ENCODE peak calls at places on chromosomes 5 and 9, in four cellular contexts. V, U, D and I are unnamed samples.

GRCh38 chr5:142671801-142672200 is 14.1 kb downstream of the FGF1 start:
- DNase-seq in D (no peak), U (no peak), V (no peak), I (no peak)

GRCh38 chr9:105881654-105882349 is 187.5 kb downstream of the TMEM38B start:
- DNase-seq in D (peak), U (peak), V (peak), I (peak)

GRCh38 chr5:15966651-15967050 is 212.9 kb downstream of the MARCHF11 start:
- DNase-seq in U (no peak), V (no peak), D (no peak), I (no peak)

GRCh38 chr5:40717281-40717680 is 37.6 kb downstream of the PTGER4 start:
- DNase-seq in U (no peak), D (no peak), V (peak), I (no peak)

GRCh38 chr5:69001605-69002004 is 92.2 kb upstream of the SLC30A5 start:
- DNase-seq in D (no peak), V (no peak), U (no peak), I (no peak)

GRCh38 chr5:36392818-36393217 is 91.1 kb upstream of the RANBP3L start:
- DNase-seq in V (no peak), D (no peak), U (no peak), I (no peak)

GRCh38 chr9:26856413-26857032 is 36.1 kb downstream of the CAAP1 start:
- DNase-seq in D (peak), U (peak), V (peak), I (peak)

GRCh38 chr5:151198861-151199260 is 25.0 kb downstream of the CCDC69 start:
- DNase-seq in V (no peak), D (no peak), U (no peak), I (no peak)

GRCh38 chr5:132365213-132365612 is 4.3 kb upstream of the SLC22A5 start:
- DNase-seq in V (peak), D (peak), U (peak), I (no peak)

GRCh38 chr9:19117039-19117716 is 10.1 kb downstream of the PLIN2 start:
- DNase-seq in D (no peak), V (no peak), U (no peak), I (no peak)

GRCh38 chr5:172506921-172507320 is 52.6 kb upstream of the SH3PXD2B start:
- DNase-seq in D (no peak), V (no peak), U (no peak), I (no peak)

GRCh38 chr5:106314221-106314824 is 1356.4 kb downstream of the EFNA5 start:
- DNase-seq in V (no peak), D (no peak), U (no peak), I (no peak)

GRCh38 chr5:168407222-168407621 is 79.0 kb upstream of the RARS1 start:
- DNase-seq in U (no peak), D (no peak), V (no peak), I (no peak)

GRCh38 chr5:168413062-168413461 is 73.2 kb upstream of the RARS1 start:
- DNase-seq in V (no peak), D (no peak), U (no peak), I (no peak)

GRCh38 chr5:168411871-168412270 is 74.4 kb upstream of the RARS1 start:
- DNase-seq in V (no peak), D (no peak), U (no peak), I (no peak)

GRCh38 chr5:168408561-168409321 is 77.5 kb upstream of the RARS1 start:
- DNase-seq in U (no peak), D (no peak), V (no peak), I (no peak)

DNA sequence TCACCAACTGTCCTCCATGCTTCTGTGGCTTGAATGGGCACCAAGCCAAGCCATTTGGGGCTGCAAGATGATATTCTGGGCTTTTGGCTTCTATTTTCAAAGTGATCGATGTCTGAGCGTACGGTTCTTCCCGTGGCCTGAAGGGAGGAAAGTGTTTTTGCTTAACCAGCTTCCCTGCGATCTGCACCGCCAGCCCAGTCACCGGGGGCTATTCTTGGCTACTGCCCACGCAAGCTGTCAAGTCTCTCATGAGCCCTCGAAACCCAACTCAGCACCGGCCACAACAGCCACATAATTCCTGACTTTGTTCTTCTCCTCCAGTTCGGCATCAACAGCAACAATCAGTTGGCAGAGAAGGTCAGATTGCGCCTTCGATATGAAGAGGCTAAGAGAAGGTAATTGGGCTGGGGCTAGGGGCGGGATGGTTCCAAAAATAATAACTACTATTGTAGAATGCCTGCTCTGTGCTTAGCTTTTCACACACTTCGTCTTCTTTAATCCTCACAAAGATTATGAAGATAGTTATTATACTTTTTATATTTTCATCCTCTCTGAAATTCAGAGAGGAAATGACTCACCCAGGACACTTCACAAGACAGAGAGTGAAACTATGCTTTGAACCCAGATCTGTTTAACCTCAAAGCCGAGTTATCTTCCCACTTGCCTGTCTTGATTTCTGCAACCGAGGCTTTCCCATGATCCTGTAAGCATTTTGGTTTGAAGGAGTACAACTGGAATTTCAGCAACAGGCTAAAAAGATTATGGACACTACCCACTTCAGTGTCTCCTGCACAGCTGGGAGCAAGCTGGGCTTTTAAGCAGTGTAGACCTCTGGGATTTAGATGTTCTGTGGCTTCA is 76.4 kb upstream of the RARS1 start:
- DNase-seq in U (no peak), D (no peak), V (no peak), I (no peak)
- TF ChIP-seq HMGXB4 in U (no peak), D (no peak), V (no peak), I (no peak)

GRCh38 chr9:76866689-76867088 is 39.2 kb downstream of the PRUNE2 start:
- DNase-seq in D (no peak), V (peak), U (no peak), I (no peak)
- TF ChIP-seq USF2 in D (no peak), V (no peak), U (no peak), I (no peak)

GRCh38 chr9:129327552-129328283 is 149.7 kb upstream of the IER5L start:
- DNase-seq in V (no peak), D (no peak), U (no peak), I (no peak)
- TF ChIP-seq HMGXB4 in V (no peak), D (no peak), U (no peak), I (no peak)

GRCh38 chr9:121888438-121888775 is 204.7 kb downstream of the TTLL11 start:
- DNase-seq in V (peak), U (no peak), D (no peak), I (no peak)

GRCh38 chr9:121885345-121885901 is 207.7 kb downstream of the TTLL11 start:
- DNase-seq in D (no peak), V (no peak), U (no peak), I (no peak)

GRCh38 chr9:121889990-121890563 is 203.0 kb downstream of the TTLL11 start:
- DNase-seq in U (no peak), V (no peak), D (no peak), I (no peak)

GRCh38 chr9:121886759-121887485 is 206.2 kb downstream of the TTLL11 start:
- DNase-seq in D (no peak), V (no peak), U (no peak), I (no peak)

GRCh38 chr9:121887553-121888437 is 205.3 kb downstream of the TTLL11 start:
- DNase-seq in D (no peak), V (no peak), U (no peak), I (no peak)
- TF ChIP-seq USF2 in D (no peak), V (no peak), U (no peak), I (no peak)

DNA sequence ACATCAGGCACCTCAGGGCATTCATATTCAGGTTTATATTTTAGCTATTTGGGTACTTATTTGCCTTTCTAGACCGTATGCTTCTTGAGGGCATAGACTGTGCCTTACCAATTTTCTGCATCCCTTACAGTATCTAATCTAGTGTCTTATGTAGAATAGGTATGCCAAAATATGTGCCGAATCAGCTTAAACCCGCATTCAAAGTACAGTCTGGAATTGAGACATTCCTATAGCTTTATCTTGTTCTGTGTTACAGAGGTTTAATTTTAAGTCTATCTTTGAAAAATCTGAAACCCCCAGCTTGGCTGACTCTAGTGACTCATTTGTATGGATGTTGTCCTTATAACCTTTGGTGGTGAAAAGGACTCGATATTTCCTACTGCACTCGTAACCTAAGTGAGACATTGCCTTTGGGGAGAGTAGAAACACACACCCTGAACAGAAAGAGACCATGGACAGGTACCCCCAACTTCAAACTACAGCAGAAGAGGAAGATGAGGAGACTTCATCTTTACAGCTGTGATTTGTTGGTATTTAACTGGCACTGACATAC is 27.0 kb upstream of the TMOD1 start:
- DNase-seq in U (no peak), D (no peak), V (no peak), I (no peak)
- TF ChIP-seq HMGXB4 in U (no peak), D (no peak), V (no peak), I (no peak)

GRCh38 chr5:9850456-9850855 is 220.3 kb upstream of the TAS2R1 start:
- DNase-seq in V (no peak), U (no peak), D (no peak), I (no peak)

GRCh38 chr5:9853309-9853708 is 223.2 kb upstream of the TAS2R1 start:
- DNase-seq in D (no peak), V (no peak), U (no peak), I (no peak)

GRCh38 chr5:9847631-9848030 is 217.5 kb upstream of the TAS2R1 start:
- DNase-seq in U (no peak), V (no peak), D (no peak), I (no peak)

GRCh38 chr5:9851458-9851857 is 221.3 kb upstream of the TAS2R1 start:
- DNase-seq in D (no peak), V (peak), U (no peak), I (no peak)

DNA sequence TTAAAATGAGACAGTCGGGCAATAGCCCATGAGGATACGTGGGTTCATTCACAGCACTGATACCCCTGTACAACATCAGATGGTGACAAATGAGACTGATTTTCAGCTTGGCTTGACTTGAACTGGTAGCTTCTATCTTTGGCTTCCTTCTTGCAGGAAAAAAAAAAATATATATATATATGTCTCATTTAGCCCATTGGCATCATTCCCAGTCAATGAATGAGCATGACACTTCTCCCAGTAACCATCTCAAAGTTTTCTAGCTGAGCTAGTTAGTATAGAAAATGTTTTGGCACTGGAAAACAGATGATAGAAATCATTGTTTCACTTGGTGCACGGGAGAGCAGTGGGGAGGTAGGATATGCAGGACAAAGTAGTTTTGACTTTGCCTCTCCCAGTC is 222.5 kb upstream of the TAS2R1 start:
- DNase-seq in D (no peak), U (no peak), V (no peak), I (no peak)
- TF ChIP-seq USF2 in D (no peak), U (no peak), V (no peak), I (no peak)